ENCODE peak calls at places on chromosome 14, in four cellular contexts. P, W, Q and L are unnamed samples.

GRCh38 chr14:24269368-24269767 is 2.0 kb downstream of the RABGGTA start:
- DNase-seq in P (no peak), W (no peak), Q (no peak), L (no peak)

GRCh38 chr14:73394317-73394716 is 64.0 kb downstream of the NUMB start:
- DNase-seq in P (no peak), W (no peak), Q (no peak), L (no peak)

GRCh38 chr14:102620413-102620812 is 28.0 kb downstream of the RCOR1 start:
- DNase-seq in P (no peak), W (no peak), Q (no peak), L (no peak)

GRCh38 chr14:59245809-59246295 is 57.4 kb downstream of the DAAM1 start:
- DNase-seq in P (no peak), W (no peak), Q (no peak), L (no peak)

GRCh38 chr14:102777711-102778615 is 714 bp downstream of the TRAF3 start:
- DNase-seq in P (no peak), W (no peak), Q (peak), L (no peak)

GRCh38 chr14:69055125-69055524 is 76.0 kb upstream of the ACTN1 start:
- DNase-seq in P (no peak), W (no peak), Q (no peak), L (no peak)

GRCh38 chr14:76926521-76927251 is 100.5 kb downstream of the LRRC74A start:
- DNase-seq in P (no peak), W (peak), Q (no peak), L (no peak)

GRCh38 chr14:76710093-76711010 is 50.9 kb upstream of the VASH1 start:
- DNase-seq in P (no peak), W (peak), Q (no peak), L (peak)

GRCh38 chr14:82055511-82055910 is 521.9 kb upstream of the SEL1L start:
- DNase-seq in P (no peak), W (no peak), Q (no peak), L (no peak)

GRCh38 chr14:45249847-45250575 is 3.0 kb downstream of the MIS18BP1 start:
- DNase-seq in P (no peak), W (no peak), Q (no peak), L (no peak)

GRCh38 chr14:93132472-93133065 is 16.8 kb upstream of the ITPK1 start:
- DNase-seq in P (no peak), W (no peak), Q (no peak), L (peak)

GRCh38 chr14:68585690-68586089 is 207.2 kb downstream of the ZFP36L1 start:
- DNase-seq in P (no peak), W (no peak), Q (no peak), L (no peak)

GRCh38 chr14:98144964-98145363 is 1127.0 kb downstream of the BCL11B start:
- DNase-seq in P (no peak), W (no peak), Q (no peak), L (no peak)

GRCh38 chr14:69615471-69616407 is 4.3 kb downstream of the SUSD6 start:
- DNase-seq in P (peak), W (peak), Q (no peak), L (no peak)

GRCh38 chr14:39430762-39431415 is 1.3 kb downstream of the FBXO33 start:
- DNase-seq in P (no peak), W (no peak), Q (no peak), L (no peak)

GRCh38 chr14:102911991-102912761 is 10.3 kb upstream of the AMN start:
- DNase-seq in P (no peak), W (no peak), Q (no peak), L (no peak)

GRCh38 chr14:22928237-22929103 is 706 bp downstream of the PRMT5 start:
- DNase-seq in P (no peak), W (no peak), Q (no peak), L (no peak)

GRCh38 chr14:68977741-68978549 is 1.2 kb downstream of the ACTN1 start:
- DNase-seq in P (peak), W (peak), Q (peak), L (no peak)

GRCh38 chr14:52032196-52032865 is 36.5 kb downstream of the NID2 start:
- DNase-seq in P (no peak), W (peak), Q (no peak), L (no peak)

GRCh38 chr14:68097727-68098126 is 278.1 kb downstream of the RAD51B start:
- DNase-seq in P (no peak), W (no peak), Q (no peak), L (no peak)

GRCh38 chr14:81519200-81519998 is 14.3 kb downstream of the SEL1L start:
- DNase-seq in P (no peak), W (no peak), Q (no peak), L (no peak)

GRCh38 chr14:35400707-35401421 is 3.7 kb downstream of the NFKBIA start:
- DNase-seq in P (no peak), W (no peak), Q (no peak), L (no peak)

GRCh38 chr14:31825459-31825858 is 251.6 kb upstream of the ARHGAP5 start:
- DNase-seq in P (no peak), W (no peak), Q (no peak), L (no peak)

DNA sequence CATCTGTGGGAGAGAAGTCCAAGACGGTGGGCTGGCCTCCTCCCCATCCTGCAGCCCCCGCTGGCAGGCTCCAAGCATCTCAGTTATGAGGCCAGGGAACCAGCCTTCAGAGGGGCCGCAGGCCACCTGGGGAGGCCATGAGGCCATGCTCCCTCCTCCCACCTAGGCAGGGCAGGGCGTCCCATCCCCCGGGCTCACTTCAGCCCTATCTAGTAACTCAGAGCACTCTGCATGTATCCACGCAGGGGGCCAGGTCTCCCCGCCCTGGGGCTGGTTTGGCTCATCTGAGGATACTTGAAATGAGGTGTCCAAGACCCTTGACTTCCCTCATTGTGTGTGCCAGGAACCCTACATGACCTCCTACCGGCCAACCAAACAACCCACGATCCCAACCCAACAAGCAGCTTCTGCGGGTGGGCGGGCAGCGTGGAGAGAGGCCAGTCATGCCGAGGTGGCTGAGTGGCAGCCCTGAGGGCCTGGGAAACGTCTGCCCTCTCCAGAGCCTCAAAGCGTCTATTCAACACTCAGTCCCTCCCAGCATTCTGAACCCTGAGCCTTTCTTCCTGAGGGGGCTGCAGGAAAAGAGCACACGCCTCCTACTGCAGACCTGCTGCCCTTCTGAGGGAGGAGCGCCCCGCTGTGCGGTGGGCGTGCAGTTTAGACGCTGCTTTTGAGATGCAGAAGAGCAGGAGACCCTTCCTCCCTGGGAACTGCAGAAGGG is 16.8 kb downstream of the ISCA2 start:
- DNase-seq in P (no peak), W (no peak), Q (peak), L (no peak)
- TF ChIP-seq CTCF in P (no peak), W (no peak), Q (no peak), L (no peak)

GRCh38 chr14:64391113-64391725 is 3.1 kb downstream of the MTHFD1 start:
- DNase-seq in P (no peak), W (no peak), Q (no peak), L (no peak)

GRCh38 chr14:64391986-64392385 is 3.8 kb downstream of the MTHFD1 start:
- DNase-seq in P (no peak), W (no peak), Q (no peak), L (no peak)

GRCh38 chr14:64387232-64387737 is 868 bp upstream of the MTHFD1 start:
- DNase-seq in P (no peak), W (peak), Q (no peak), L (no peak)

GRCh38 chr14:64388533-64389243 is 535 bp downstream of the MTHFD1 start:
- DNase-seq in P (no peak), W (no peak), Q (no peak), L (no peak)

GRCh38 chr14:64387738-64388532 is at the start of gene MTHFD1:
- DNase-seq in P (peak), W (peak), Q (peak), L (peak)
- TF ChIP-seq CTCF in P (no peak), W (no peak), Q (no peak), L (no peak)

DNA sequence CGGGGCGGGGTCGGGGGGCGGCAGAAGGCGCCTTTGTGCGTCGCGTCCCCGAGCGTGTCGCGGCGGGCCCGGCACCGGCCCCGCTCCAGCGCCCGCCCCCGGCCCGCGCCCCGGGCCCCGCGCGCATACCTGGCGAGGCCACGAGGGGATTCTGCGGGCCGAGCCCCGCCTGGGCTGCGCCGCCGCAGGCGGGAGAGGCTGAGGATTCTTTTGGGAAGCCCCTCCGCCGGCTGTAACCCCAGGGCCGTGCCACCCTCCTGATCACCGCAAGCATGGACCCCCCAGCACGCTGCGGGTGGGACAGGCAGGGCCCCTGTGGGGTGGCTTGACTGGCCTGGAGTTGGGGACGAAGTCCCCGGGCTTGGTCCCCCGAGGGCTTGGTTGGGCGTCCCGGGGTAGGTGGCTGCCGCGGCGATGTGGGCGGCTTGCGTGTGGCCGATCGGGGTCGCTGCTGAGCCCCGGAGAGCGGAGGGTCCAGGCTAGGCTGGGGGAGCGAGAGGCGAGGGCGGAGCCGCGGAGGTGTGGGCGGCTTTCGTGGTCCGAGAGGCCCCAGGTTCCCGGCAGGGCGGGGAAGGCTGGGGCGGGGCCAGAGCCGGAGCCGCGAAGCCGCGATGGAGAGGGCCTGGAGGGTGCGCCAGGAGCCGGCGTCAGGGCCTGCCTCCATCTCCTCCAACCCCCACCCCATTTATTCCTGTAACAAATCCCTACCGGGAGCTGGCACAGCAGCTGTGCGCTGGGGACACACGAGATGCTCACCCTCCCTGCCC is 28.4 kb upstream of the GPR132 start:
- DNase-seq in P (peak), W (peak), Q (peak), L (peak)
- TF ChIP-seq CTCF in P (no peak), W (peak), Q (peak), L (peak)

GRCh38 chr14:53955234-53955556 is 1.4 kb downstream of the BMP4 start:
- DNase-seq in P (no peak), W (no peak), Q (no peak), L (no peak)

GRCh38 chr14:53953828-53954550 is 2.6 kb downstream of the BMP4 start:
- DNase-seq in P (no peak), W (peak), Q (peak), L (no peak)

GRCh38 chr14:53953002-53953827 is 3.4 kb downstream of the BMP4 start:
- DNase-seq in P (peak), W (peak), Q (peak), L (no peak)

GRCh38 chr14:53955671-53956426 is 776 bp downstream of the BMP4 start:
- DNase-seq in P (peak), W (peak), Q (peak), L (no peak)

DNA sequence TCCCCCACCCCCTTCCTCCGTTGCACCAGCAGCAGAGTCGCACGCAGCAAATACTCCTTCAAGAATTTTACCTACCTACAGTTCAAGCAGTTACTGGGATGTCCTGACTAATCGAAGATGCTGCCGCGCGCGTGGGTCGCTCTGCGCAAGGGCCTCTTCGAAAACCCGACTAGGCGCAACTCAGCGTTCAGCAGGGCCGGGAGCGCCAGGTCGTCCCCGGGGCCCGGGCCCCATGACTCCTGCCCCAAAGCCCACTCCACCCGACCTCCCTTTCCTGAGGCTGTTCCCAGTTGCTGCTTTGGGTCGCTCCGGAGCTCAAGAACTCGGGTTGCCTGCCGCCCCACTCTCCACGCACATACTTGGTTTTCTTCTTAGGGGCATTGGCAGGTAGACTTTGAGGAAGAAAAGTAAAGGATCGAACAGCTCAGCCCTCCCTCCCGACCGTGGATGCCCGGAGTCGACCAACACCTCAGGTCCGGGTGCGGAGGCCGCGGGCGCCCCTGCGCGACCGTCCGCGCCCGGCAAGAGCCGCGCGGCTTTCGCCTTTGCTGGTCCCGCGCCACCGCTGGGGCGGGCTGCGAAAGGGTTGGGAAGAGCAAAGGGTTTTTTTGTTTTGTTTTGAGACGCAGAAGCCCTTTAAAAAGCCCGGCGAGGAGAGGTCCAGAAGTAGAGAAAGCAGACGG is 1.9 kb downstream of the BMP4 start:
- DNase-seq in P (no peak), W (peak), Q (no peak), L (no peak)
- TF ChIP-seq CTCF in P (no peak), W (no peak), Q (no peak), L (no peak)

DNA sequence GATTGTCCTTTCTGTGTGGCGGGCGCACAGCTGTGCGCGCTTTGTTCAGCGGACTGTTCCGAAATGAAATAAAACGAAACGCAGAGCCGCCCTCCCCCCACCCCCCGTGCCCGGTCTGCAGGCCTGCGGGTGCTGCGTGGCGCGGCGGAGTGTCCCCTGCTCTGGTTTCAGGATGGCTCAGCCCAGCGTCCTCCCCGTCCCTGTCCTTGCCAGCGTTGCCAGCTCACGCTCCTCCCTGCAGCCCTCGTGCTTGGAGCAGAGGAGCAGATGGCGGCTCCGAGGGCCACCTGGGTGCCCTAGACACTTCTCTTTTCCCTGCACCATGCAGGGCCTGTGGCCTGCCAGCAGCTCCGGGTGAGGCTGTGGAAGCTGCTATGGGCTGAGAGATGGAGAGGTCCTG is 17.5 kb upstream of the BEGAIN start:
- DNase-seq in P (no peak), W (no peak), Q (no peak), L (no peak)
- TF ChIP-seq CTCF in P (no peak), W (no peak), Q (no peak), L (no peak)

GRCh38 chr14:50688875-50689274 is 20.8 kb upstream of the SAV1 start:
- DNase-seq in P (no peak), W (no peak), Q (no peak), L (no peak)
- TF ChIP-seq CTCF in P (no peak), W (no peak), Q (no peak), L (no peak)

GRCh38 chr14:36646664-36647416 is 14.8 kb upstream of the PAX9 start:
- DNase-seq in P (no peak), W (no peak), Q (no peak), L (no peak)

GRCh38 chr14:36647417-36647826 is 14.2 kb upstream of the PAX9 start:
- DNase-seq in P (no peak), W (no peak), Q (no peak), L (no peak)

GRCh38 chr14:36649872-36650650 is 11.6 kb upstream of the PAX9 start:
- DNase-seq in P (no peak), W (no peak), Q (no peak), L (no peak)

GRCh38 chr14:36652542-36653201 is 9.0 kb upstream of the PAX9 start:
- DNase-seq in P (no peak), W (no peak), Q (no peak), L (no peak)

DNA sequence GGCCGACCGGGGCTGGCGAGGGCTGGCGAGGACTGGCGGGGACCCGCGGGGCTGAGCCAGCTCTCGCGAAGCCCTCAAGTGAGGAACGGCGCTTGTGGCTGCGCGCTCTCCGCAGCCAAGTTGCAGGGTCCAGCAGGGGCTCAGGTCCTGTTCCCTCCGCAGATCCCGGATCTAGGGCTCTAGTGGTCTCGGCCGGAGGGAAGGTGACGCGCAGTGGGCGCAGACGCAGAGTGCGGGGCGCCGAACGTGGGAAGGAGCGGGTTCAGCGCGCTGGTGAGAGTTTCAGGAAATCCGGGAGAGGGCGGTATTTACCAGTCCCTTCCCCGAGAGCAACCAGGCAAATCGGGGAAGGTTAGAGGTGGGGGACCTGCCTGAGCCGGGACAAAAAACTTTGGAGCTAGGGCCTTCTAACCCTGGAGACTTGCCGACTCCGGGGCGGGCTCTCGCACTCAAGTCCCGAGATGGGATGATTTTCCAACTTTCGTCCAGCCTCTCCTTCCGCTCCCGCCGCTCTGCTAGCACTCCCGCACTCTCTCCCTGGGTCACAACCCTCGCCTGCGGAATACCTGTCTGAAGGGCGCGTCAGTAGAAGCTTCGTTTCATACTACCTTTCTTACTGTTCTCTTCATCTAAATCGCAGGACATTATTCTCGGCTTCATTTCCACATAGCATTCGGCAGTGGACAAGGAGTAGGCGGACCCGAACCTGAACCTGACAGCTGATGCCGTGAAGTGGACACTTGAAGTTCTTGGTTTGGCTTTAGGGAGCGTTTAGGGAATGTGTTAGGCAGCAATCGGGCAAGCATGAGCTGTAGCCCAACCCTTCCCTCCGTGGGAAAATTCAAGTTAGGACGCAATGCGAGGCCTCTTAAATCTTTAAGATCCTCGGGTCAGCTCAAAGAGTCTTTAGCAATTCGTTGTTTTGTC is 13.6 kb upstream of the PAX9 start:
- DNase-seq in P (no peak), W (no peak), Q (no peak), L (no peak)
- TF ChIP-seq CTCF in P (no peak), W (peak), Q (peak), L (peak)

GRCh38 chr14:49173765-49174373 is 412.3 kb downstream of the RPS29 start:
- DNase-seq in P (peak), W (no peak), Q (no peak), L (peak)
- TF ChIP-seq CTCF in P (peak), W (no peak), Q (peak), L (peak)

GRCh38 chr14:62616668-62617067 is 428.6 kb downstream of the KCNH5 start:
- DNase-seq in P (no peak), W (no peak), Q (no peak), L (no peak)
- TF ChIP-seq CTCF in P (no peak), W (no peak), Q (no peak), L (no peak)